ENCODE peak calls at places on chromosomes 5 and 9, in ten cellular contexts. One of them, this sample, is unnamed.

GRCh38 chr9:70924380-70924779 is 197.0 kb downstream of the TRPM3 start:
- DNase-seq in fibroblast of pulmonary artery: peak; percentile 86
- DNase-seq in epithelial cell of esophagus: peak; percentile 14
- DNase-seq in pancreas: no peak
- DNase-seq in transverse colon: no peak
- DNase-seq in testis: no peak
- DNase-seq in nephron progenitor cell: no peak
- DNase-seq in B cell: no peak
- DNase-seq in A549: no peak
- DNase-seq in SK-N-SH: no peak
- DNase-seq in this sample: peak; percentile 80

GRCh38 chr9:22208846-22209585 is 199.9 kb upstream of the CDKN2B start:
- DNase-seq in A549: peak; percentile 36
- DNase-seq in SK-N-SH: no peak
- DNase-seq in pancreas: no peak
- DNase-seq in fibroblast of pulmonary artery: no peak
- DNase-seq in epithelial cell of esophagus: peak; percentile 87
- DNase-seq in testis: no peak
- DNase-seq in B cell: no peak
- DNase-seq in nephron progenitor cell: no peak
- DNase-seq in transverse colon: no peak
- DNase-seq in this sample: no peak

GRCh38 chr5:169550227-169550626 is 33.3 kb upstream of the SPDL1 start:
- DNase-seq in A549: no peak
- DNase-seq in testis: no peak
- DNase-seq in transverse colon: no peak
- DNase-seq in SK-N-SH: no peak
- DNase-seq in fibroblast of pulmonary artery: no peak
- DNase-seq in epithelial cell of esophagus: no peak
- DNase-seq in pancreas: no peak
- DNase-seq in B cell: no peak
- DNase-seq in nephron progenitor cell: no peak
- DNase-seq in this sample: no peak

GRCh38 chr5:132386644-132387286 is 17.3 kb downstream of the SLC22A5 start:
- DNase-seq in B cell: peak; percentile 78
- DNase-seq in A549: peak; percentile 80
- DNase-seq in testis: peak; percentile 81
- DNase-seq in SK-N-SH: peak; percentile 71
- DNase-seq in fibroblast of pulmonary artery: peak; percentile 80
- DNase-seq in epithelial cell of esophagus: peak; percentile 78
- DNase-seq in transverse colon: peak; percentile 81
- DNase-seq in nephron progenitor cell: peak; percentile 59
- DNase-seq in pancreas: peak; percentile 76
- DNase-seq in this sample: no peak

GRCh38 chr9:111411266-111411665 is 72.9 kb downstream of the ECPAS start:
- DNase-seq in B cell: no peak
- DNase-seq in A549: no peak
- DNase-seq in fibroblast of pulmonary artery: no peak
- DNase-seq in epithelial cell of esophagus: peak; percentile 51
- DNase-seq in pancreas: no peak
- DNase-seq in SK-N-SH: no peak
- DNase-seq in nephron progenitor cell: no peak
- DNase-seq in testis: no peak
- DNase-seq in transverse colon: no peak
- DNase-seq in this sample: no peak

GRCh38 chr9:137241490-137242328 is 622 bp downstream of the TUBB4B start:
- DNase-seq in SK-N-SH: peak; percentile 75
- DNase-seq in testis: no peak
- DNase-seq in nephron progenitor cell: no peak
- DNase-seq in A549: no peak
- DNase-seq in epithelial cell of esophagus: peak; percentile 80
- DNase-seq in transverse colon: peak; percentile 80
- DNase-seq in fibroblast of pulmonary artery: peak; percentile 33
- DNase-seq in pancreas: peak; percentile 92
- DNase-seq in B cell: peak; percentile 63
- DNase-seq in this sample: no peak

GRCh38 chr5:75461679-75462078 is 49.8 kb downstream of the CERT1 start:
- DNase-seq in A549: no peak
- DNase-seq in fibroblast of pulmonary artery: peak; percentile 54
- DNase-seq in pancreas: no peak
- DNase-seq in nephron progenitor cell: no peak
- DNase-seq in SK-N-SH: no peak
- DNase-seq in testis: no peak
- DNase-seq in transverse colon: no peak
- DNase-seq in epithelial cell of esophagus: peak; percentile 52
- DNase-seq in B cell: no peak
- DNase-seq in this sample: no peak

GRCh38 chr9:98374385-98375051 is 119.1 kb upstream of the TBC1D2 start:
- DNase-seq in testis: peak; percentile 21
- DNase-seq in epithelial cell of esophagus: peak; percentile 86
- DNase-seq in SK-N-SH: no peak
- DNase-seq in pancreas: no peak
- DNase-seq in B cell: peak; percentile 6
- DNase-seq in nephron progenitor cell: no peak
- DNase-seq in A549: peak; percentile 84
- DNase-seq in transverse colon: peak; percentile 42
- DNase-seq in fibroblast of pulmonary artery: peak; percentile 99
- DNase-seq in this sample: no peak

GRCh38 chr9:137634016-137634415 is 15.2 kb downstream of the EHMT1 start:
- DNase-seq in transverse colon: no peak
- DNase-seq in nephron progenitor cell: no peak
- DNase-seq in epithelial cell of esophagus: no peak
- DNase-seq in fibroblast of pulmonary artery: no peak
- DNase-seq in A549: no peak
- DNase-seq in pancreas: no peak
- DNase-seq in B cell: no peak
- DNase-seq in SK-N-SH: no peak
- DNase-seq in testis: no peak
- DNase-seq in this sample: no peak

GRCh38 chr9:97632406-97632991 is 669 bp downstream of the TSTD2 start:
- DNase-seq in pancreas: peak; percentile 61
- DNase-seq in nephron progenitor cell: peak; percentile 46
- DNase-seq in epithelial cell of esophagus: no peak
- DNase-seq in transverse colon: peak; percentile 60
- DNase-seq in testis: no peak
- DNase-seq in SK-N-SH: no peak
- DNase-seq in fibroblast of pulmonary artery: peak; percentile 83
- DNase-seq in A549: no peak
- DNase-seq in B cell: no peak
- DNase-seq in this sample: no peak

GRCh38 chr5:19719117-19719516 is 268.9 kb downstream of the CDH18 start:
- DNase-seq in A549: no peak
- DNase-seq in epithelial cell of esophagus: no peak
- DNase-seq in fibroblast of pulmonary artery: no peak
- DNase-seq in transverse colon: no peak
- DNase-seq in nephron progenitor cell: no peak
- DNase-seq in testis: no peak
- DNase-seq in B cell: no peak
- DNase-seq in pancreas: no peak
- DNase-seq in SK-N-SH: no peak
- DNase-seq in this sample: no peak

GRCh38 chr9:85577353-85577952 is 164.3 kb downstream of the AGTPBP1 start:
- DNase-seq in pancreas: no peak
- DNase-seq in A549: no peak
- DNase-seq in nephron progenitor cell: no peak
- DNase-seq in epithelial cell of esophagus: no peak
- DNase-seq in transverse colon: no peak
- DNase-seq in fibroblast of pulmonary artery: no peak
- DNase-seq in testis: no peak
- DNase-seq in SK-N-SH: no peak
- DNase-seq in B cell: no peak
- DNase-seq in this sample: no peak

GRCh38 chr9:124007157-124007460 is 4.5 kb upstream of the LHX2 start:
- DNase-seq in transverse colon: no peak
- DNase-seq in epithelial cell of esophagus: no peak
- DNase-seq in fibroblast of pulmonary artery: no peak
- DNase-seq in pancreas: no peak
- DNase-seq in SK-N-SH: no peak
- DNase-seq in nephron progenitor cell: no peak
- DNase-seq in B cell: no peak
- DNase-seq in testis: no peak
- DNase-seq in A549: no peak
- DNase-seq in this sample: no peak

GRCh38 chr5:154844800-154845199 is 5.6 kb downstream of the FAXDC2 start:
- DNase-seq in testis: no peak
- DNase-seq in pancreas: no peak
- DNase-seq in transverse colon: no peak
- DNase-seq in fibroblast of pulmonary artery: no peak
- DNase-seq in epithelial cell of esophagus: no peak
- DNase-seq in nephron progenitor cell: no peak
- DNase-seq in A549: no peak
- DNase-seq in B cell: no peak
- DNase-seq in SK-N-SH: peak; percentile 56
- DNase-seq in this sample: peak; percentile 91

GRCh38 chr5:154849261-154849660 is 1.1 kb downstream of the FAXDC2 start:
- DNase-seq in fibroblast of pulmonary artery: no peak
- DNase-seq in nephron progenitor cell: no peak
- DNase-seq in epithelial cell of esophagus: no peak
- DNase-seq in testis: no peak
- DNase-seq in pancreas: no peak
- DNase-seq in SK-N-SH: no peak
- DNase-seq in A549: no peak
- DNase-seq in B cell: no peak
- DNase-seq in transverse colon: no peak
- DNase-seq in this sample: no peak

GRCh38 chr5:154850255-154851062 is at the start of gene FAXDC2:
- DNase-seq in transverse colon: peak; percentile 48
- DNase-seq in B cell: no peak
- DNase-seq in testis: peak; percentile 92
- DNase-seq in pancreas: no peak
- DNase-seq in A549: no peak
- DNase-seq in nephron progenitor cell: peak; percentile 72
- DNase-seq in SK-N-SH: peak; percentile 53
- DNase-seq in epithelial cell of esophagus: peak; percentile 44
- DNase-seq in fibroblast of pulmonary artery: peak; percentile 91
- DNase-seq in this sample: no peak

GRCh38 chr5:154851351-154851750 is 948 bp upstream of the FAXDC2 start:
- DNase-seq in SK-N-SH: no peak
- DNase-seq in A549: no peak
- DNase-seq in B cell: no peak
- DNase-seq in pancreas: no peak
- DNase-seq in nephron progenitor cell: no peak
- DNase-seq in fibroblast of pulmonary artery: no peak
- DNase-seq in testis: no peak
- DNase-seq in epithelial cell of esophagus: no peak
- DNase-seq in transverse colon: no peak
- DNase-seq in this sample: no peak

DNA sequence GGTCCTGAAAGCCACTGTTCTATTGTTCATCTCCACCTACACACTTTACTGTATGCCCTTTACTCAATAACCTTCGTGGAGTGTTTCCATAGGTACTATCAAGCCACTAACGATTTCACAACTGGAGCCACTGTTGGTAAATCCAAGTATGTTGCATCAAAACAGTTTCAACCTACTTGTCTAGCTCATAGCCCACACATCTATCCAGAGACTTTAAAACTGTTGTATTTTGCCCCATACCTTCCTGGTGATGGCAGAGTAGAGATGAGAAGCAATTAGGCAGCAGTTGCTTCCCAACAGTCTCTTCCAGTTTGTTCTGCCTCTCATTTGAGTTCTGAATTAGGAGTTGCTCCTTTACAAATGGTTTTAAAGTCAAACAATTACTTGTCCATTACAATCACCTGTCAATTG is 607 bp downstream of the FAXDC2 start:
- DNase-seq in A549: no peak
- DNase-seq in fibroblast of pulmonary artery: peak; percentile 89
- DNase-seq in testis: no peak
- DNase-seq in pancreas: no peak
- DNase-seq in nephron progenitor cell: no peak
- DNase-seq in B cell: no peak
- DNase-seq in transverse colon: no peak
- DNase-seq in epithelial cell of esophagus: peak; percentile 45
- DNase-seq in SK-N-SH: no peak
- DNase-seq in this sample: no peak
- TF ChIP-seq CTCF in A549: no peak
- TF ChIP-seq CTCF in fibroblast of pulmonary artery: no peak
- TF ChIP-seq CTCF in testis: no peak
- TF ChIP-seq CTCF in pancreas: no peak
- TF ChIP-seq CTCF in nephron progenitor cell: no peak
- TF ChIP-seq CTCF in B cell: no peak
- TF ChIP-seq CTCF in transverse colon: no peak
- TF ChIP-seq CTCF in epithelial cell of esophagus: no peak
- TF ChIP-seq CTCF in SK-N-SH: no peak
- TF ChIP-seq CTCF in this sample: no peak

GRCh38 chr5:44048268-44048984 is 340.8 kb downstream of the FGF10 start:
- DNase-seq in pancreas: no peak
- DNase-seq in transverse colon: no peak
- DNase-seq in testis: no peak
- DNase-seq in SK-N-SH: no peak
- DNase-seq in nephron progenitor cell: no peak
- DNase-seq in B cell: no peak
- DNase-seq in fibroblast of pulmonary artery: no peak
- DNase-seq in A549: no peak
- DNase-seq in epithelial cell of esophagus: no peak
- DNase-seq in this sample: no peak

GRCh38 chr5:44046581-44047327 is 342.5 kb downstream of the FGF10 start:
- DNase-seq in epithelial cell of esophagus: peak; percentile 13
- DNase-seq in transverse colon: no peak
- DNase-seq in SK-N-SH: no peak
- DNase-seq in B cell: no peak
- DNase-seq in fibroblast of pulmonary artery: no peak
- DNase-seq in A549: no peak
- DNase-seq in nephron progenitor cell: no peak
- DNase-seq in pancreas: no peak
- DNase-seq in testis: no peak
- DNase-seq in this sample: no peak

GRCh38 chr5:44051591-44051990 is 337.6 kb downstream of the FGF10 start:
- DNase-seq in nephron progenitor cell: no peak
- DNase-seq in transverse colon: no peak
- DNase-seq in SK-N-SH: no peak
- DNase-seq in B cell: no peak
- DNase-seq in A549: no peak
- DNase-seq in epithelial cell of esophagus: no peak
- DNase-seq in testis: no peak
- DNase-seq in pancreas: no peak
- DNase-seq in fibroblast of pulmonary artery: no peak
- DNase-seq in this sample: no peak
- TF ChIP-seq CTCF in nephron progenitor cell: no peak
- TF ChIP-seq CTCF in transverse colon: no peak
- TF ChIP-seq CTCF in SK-N-SH: no peak
- TF ChIP-seq CTCF in B cell: no peak
- TF ChIP-seq CTCF in A549: no peak
- TF ChIP-seq CTCF in epithelial cell of esophagus: no peak
- TF ChIP-seq CTCF in testis: no peak
- TF ChIP-seq CTCF in pancreas: no peak
- TF ChIP-seq CTCF in fibroblast of pulmonary artery: no peak
- TF ChIP-seq CTCF in this sample: no peak

GRCh38 chr5:88692979-88693932 is 189.7 kb downstream of the MEF2C start:
- DNase-seq in testis: no peak
- DNase-seq in nephron progenitor cell: no peak
- DNase-seq in fibroblast of pulmonary artery: no peak
- DNase-seq in B cell: no peak
- DNase-seq in pancreas: no peak
- DNase-seq in epithelial cell of esophagus: peak; percentile 30
- DNase-seq in SK-N-SH: no peak
- DNase-seq in transverse colon: no peak
- DNase-seq in A549: no peak
- DNase-seq in this sample: no peak
- TF ChIP-seq CTCF in testis: no peak
- TF ChIP-seq CTCF in nephron progenitor cell: no peak
- TF ChIP-seq CTCF in fibroblast of pulmonary artery: no peak
- TF ChIP-seq CTCF in B cell: no peak
- TF ChIP-seq CTCF in pancreas: no peak
- TF ChIP-seq CTCF in epithelial cell of esophagus: no peak
- TF ChIP-seq CTCF in SK-N-SH: peak; percentile 15
- TF ChIP-seq CTCF in transverse colon: no peak
- TF ChIP-seq CTCF in A549: no peak
- TF ChIP-seq CTCF in this sample: no peak

GRCh38 chr5:159448841-159449407 is 118.6 kb upstream of the IL12B start:
- DNase-seq in B cell: no peak
- DNase-seq in nephron progenitor cell: no peak
- DNase-seq in epithelial cell of esophagus: no peak
- DNase-seq in pancreas: no peak
- DNase-seq in testis: no peak
- DNase-seq in transverse colon: no peak
- DNase-seq in SK-N-SH: no peak
- DNase-seq in A549: no peak
- DNase-seq in fibroblast of pulmonary artery: no peak
- DNase-seq in this sample: no peak
- TF ChIP-seq CTCF in B cell: no peak
- TF ChIP-seq CTCF in nephron progenitor cell: no peak
- TF ChIP-seq CTCF in epithelial cell of esophagus: no peak
- TF ChIP-seq CTCF in pancreas: no peak
- TF ChIP-seq CTCF in testis: no peak
- TF ChIP-seq CTCF in transverse colon: no peak
- TF ChIP-seq CTCF in SK-N-SH: no peak
- TF ChIP-seq CTCF in A549: no peak
- TF ChIP-seq CTCF in fibroblast of pulmonary artery: no peak
- TF ChIP-seq CTCF in this sample: no peak